ENCODE peak calls at places on chromosomes 7 and 10, in five cellular contexts. L is kidney, H is PC-3, E is astrocyte of the spinal cord, S is right atrium auricular region. V is an unnamed sample.
A peak's percentile ranks its signal among the peaks of the same experiment; 100 is the strongest.

GRCh38 chr7:18815261-18815840 is 302.1 kb downstream of the TWIST1 start:
- DNase-seq in H (no peak), S (no peak), L (no peak), E (no peak), V (no peak)

GRCh38 chr7:93011351-93012294 is 106.2 kb downstream of the SAMD9 start:
- DNase-seq in L (no peak), E (peak; percentile 96), S (no peak), H (peak; percentile 87), V (peak; percentile 97)

GRCh38 chr10:33653584-33654367 is 319.3 kb upstream of the NRP1 start:
- DNase-seq in S (no peak), E (peak; percentile 71), L (no peak), H (peak; percentile 78), V (peak; percentile 88)

GRCh38 chr7:40979296-40979695 is 723.6 kb downstream of the INHBA start:
- DNase-seq in E (peak; percentile 51), S (no peak), L (no peak), H (no peak), V (no peak)

GRCh38 chr7:115070311-115070710 is 148.4 kb downstream of the MDFIC start:
- DNase-seq in H (no peak), E (no peak), L (no peak), S (no peak), V (no peak)

GRCh38 chr10:9331583-9332008 is 1277.1 kb downstream of the GATA3 start:
- DNase-seq in H (peak; percentile 32), L (no peak), E (peak; percentile 65), S (no peak), V (peak; percentile 78)

GRCh38 chr7:147071536-147071935 is 954.9 kb downstream of the CNTNAP2 start:
- DNase-seq in S (no peak), H (no peak), L (no peak), E (no peak), V (no peak)

GRCh38 chr10:35781643-35782035 is 139.5 kb upstream of the FZD8 start:
- DNase-seq in S (no peak), L (no peak), E (no peak), H (peak; percentile 72), V (peak; percentile 8)

GRCh38 chr10:125028291-125028867 is 86.5 kb downstream of the ZRANB1 start:
- DNase-seq in H (peak; percentile 56), L (no peak), S (no peak), E (peak; percentile 32), V (no peak)

GRCh38 chr10:22554481-22555182 is 159.7 kb downstream of the PIP4K2A start:
- DNase-seq in H (no peak), S (peak; percentile 86), L (peak; percentile 91), E (peak; percentile 91), V (peak; percentile 77)

GRCh38 chr7:27245798-27246691 is 3.4 kb downstream of the EVX1 start:
- DNase-seq in E (no peak), H (no peak), S (no peak), L (no peak), V (no peak)

GRCh38 chr10:43854042-43854441 is 205.4 kb upstream of the ZNF32 start:
- DNase-seq in H (peak; percentile 84), L (no peak), E (peak; percentile 48), S (no peak), V (peak; percentile 34)

GRCh38 chr7:128911441-128912031 is 1.0 kb upstream of the KCP start:
- DNase-seq in E (no peak), S (no peak), H (no peak), L (no peak), V (no peak)
- H3K4me3 ChIP-seq in E (no peak overlapping the region), S (no peak overlapping the region), H (no peak overlapping the region), L (no peak overlapping the region), V (no peak overlapping the region)

DNA sequence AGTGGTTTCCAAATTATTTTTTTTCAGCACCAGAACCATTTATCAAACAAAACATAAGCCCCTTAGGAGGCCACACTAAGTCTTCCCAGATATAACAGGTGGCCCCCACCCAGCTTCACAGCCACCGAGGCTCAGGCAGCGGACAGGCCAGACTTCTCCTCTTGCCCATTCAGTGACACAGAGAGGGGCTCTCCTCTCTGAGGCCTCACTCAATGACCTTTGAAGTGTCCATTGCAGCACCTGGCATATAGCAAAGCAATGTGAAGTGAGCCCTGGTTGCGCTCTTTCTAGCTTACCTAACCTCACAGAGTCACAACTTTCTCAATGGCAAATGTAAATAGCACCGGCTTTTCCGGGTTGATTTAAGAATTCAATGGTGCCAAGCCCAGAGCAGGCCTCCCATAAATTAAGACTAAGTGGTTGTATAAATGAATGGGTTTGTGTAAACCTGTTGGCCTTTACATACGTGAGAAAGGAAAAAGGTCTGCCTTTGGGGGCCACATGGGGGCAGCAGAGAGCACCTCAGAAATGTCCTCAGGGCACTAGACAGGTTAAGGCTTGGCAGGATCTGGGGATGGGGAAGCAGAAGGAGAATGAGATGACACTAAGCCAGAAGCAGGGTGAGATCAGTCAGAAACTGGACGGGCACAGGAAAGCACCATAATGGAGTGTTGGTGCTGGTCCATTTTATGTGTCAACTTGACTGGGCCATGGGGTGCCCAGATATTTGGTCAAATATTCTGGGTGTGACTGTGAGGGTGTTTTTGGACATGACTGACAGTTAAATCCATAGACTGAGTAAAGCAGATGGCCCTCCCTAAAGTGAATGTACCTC is 59.1 kb downstream of the FRMPD2 start:
- DNase-seq in L (no peak), E (peak; percentile 31), H (peak; percentile 72), S (no peak), V (peak; percentile 55)
- TF ChIP-seq CTCF in L (peak; percentile 58), E (peak; percentile 87), H (peak; percentile 77), S (peak; percentile 37), V (peak; percentile 82)

GRCh38 chr7:1741246-1741645 is 71.2 kb downstream of the ELFN1 start:
- DNase-seq in S (no peak), L (no peak), H (no peak), E (no peak), V (no peak)
- H3K4me3 ChIP-seq in S (no peak overlapping the region), L (no peak overlapping the region), H (peak overlapping the region; percentile 82), E (no peak overlapping the region), V (no peak overlapping the region)

GRCh38 chr10:132322621-132323048 is 9.4 kb upstream of the LRRC27 start:
- DNase-seq in E (no peak), H (no peak), L (no peak), S (no peak), V (peak; percentile 68)
- TF ChIP-seq CTCF in E (peak; percentile 7), H (no peak), L (no peak), S (no peak), V (peak; percentile 37)

DNA sequence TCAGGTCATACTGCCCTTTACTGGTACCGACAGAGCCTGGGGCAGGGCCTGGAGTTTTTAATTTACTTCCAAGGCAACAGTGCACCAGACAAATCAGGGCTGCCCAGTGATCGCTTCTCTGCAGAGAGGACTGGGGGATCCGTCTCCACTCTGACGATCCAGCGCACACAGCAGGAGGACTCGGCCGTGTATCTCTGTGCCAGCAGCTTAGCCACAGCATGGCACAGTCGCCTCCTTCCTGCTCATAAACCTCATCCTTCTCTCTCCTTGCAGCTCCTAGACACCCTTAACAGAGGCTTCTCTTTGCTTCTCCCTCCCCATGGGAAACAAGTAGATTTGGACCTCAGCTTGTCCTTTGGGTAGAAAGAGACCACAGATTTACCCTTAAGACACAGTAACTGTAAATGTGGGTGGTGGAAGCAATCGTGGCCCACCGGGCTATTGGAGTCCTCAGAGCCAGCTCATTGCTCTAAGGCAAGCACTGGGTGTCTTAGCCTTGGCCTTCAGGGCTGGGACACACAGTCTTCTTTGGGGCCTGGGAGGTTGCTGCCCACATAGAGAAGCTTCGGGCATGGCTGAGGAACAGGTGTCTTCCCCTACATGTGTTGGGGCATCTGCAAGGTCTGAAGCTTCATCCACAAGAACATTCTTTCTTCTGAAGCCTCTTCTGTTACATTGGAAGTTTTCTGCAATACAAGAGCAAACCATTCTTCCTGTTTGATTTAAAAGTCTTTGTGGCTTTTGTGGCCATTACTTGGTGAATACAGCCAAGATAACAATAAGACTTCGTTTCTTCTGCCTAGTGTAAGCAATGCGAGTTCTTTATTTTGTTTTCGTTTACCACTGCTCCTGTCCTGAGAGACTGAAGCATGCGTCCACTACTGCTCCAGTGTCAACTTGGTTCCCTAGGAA is 95.5 kb upstream of the PRSS58 start:
- DNase-seq in H (no peak), L (no peak), S (no peak), E (no peak), V (no peak)
- H3K4me3 ChIP-seq in H (no peak overlapping the region), L (no peak overlapping the region), S (no peak overlapping the region), E (no peak overlapping the region), V (no peak overlapping the region)

DNA sequence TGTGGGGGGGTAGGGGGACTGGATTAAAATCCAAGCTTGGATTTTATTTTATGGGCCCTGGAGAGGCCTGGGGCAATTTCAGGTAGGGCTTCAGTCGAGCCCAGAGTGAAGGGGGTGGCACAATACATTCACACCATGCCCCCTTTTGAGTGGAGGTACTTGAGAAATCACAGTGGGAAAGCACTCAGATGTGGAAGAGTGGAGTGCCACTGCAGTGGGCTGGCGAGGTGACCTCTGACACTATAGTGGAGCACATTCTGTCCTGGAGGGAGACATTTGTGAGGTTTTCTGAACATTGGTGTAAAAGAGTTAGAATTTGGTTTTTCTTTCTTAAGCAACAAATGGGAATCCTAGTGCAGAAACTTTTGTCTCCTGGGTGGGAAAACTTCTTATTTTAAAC is 143.2 kb downstream of the WNT2 start:
- DNase-seq in S (no peak), H (no peak), E (no peak), L (no peak), V (no peak)
- TF ChIP-seq CTCF in S (no peak), H (no peak), E (no peak), L (no peak), V (no peak)

GRCh38 chr7:148882192-148882591 is 1.9 kb downstream of the EZH2 start:
- DNase-seq in H (no peak), S (no peak), E (no peak), L (no peak), V (no peak)
- H3K4me3 ChIP-seq in H (peak overlapping the region; percentile 80), S (no peak overlapping the region), E (no peak overlapping the region), L (no peak overlapping the region), V (peak overlapping the region; percentile 79)

GRCh38 chr7:150745086-150745485 is 7.9 kb downstream of the GIMAP5 start:
- DNase-seq in H (no peak), L (no peak), E (no peak), S (no peak), V (no peak)
- TF ChIP-seq CTCF in H (no peak), L (no peak), E (no peak), S (no peak), V (no peak)